ENCODE peak calls at places on chromosomes 4 and X, in ten cellular contexts. O is IMR-90, C is fibroblast of lung, T is heart right ventricle, V is GM23248, H is tibial nerve, G is psoas muscle, F is upper lobe of right lung, W is thoracic aorta, Y is stomach. B is an unnamed sample. For H3K4me1, the result is how much of the 10 kb centered on the place peaks cover.

GRCh38 chr4:14333616-14334015 is 668.7 kb upstream of the CPEB2 start:
- DNase-seq in O (no peak), C (no peak), T (no peak), V (no peak), H (no peak), G (no peak), F (no peak), W (no peak), Y (no peak), B (no peak)

GRCh38 chrX:42544883-42545282 is 233.1 kb downstream of the PPP1R2C start:
- DNase-seq in O (no peak), C (no peak), T (no peak), V (no peak), H (no peak), G (no peak), F (no peak), W (no peak), Y (no peak), B (no peak)

GRCh38 chr4:144174401-144175067 is 34.0 kb upstream of the GYPA start:
- DNase-seq in O (peak), C (peak), T (no peak), V (peak), H (peak), G (no peak), F (no peak), W (no peak), Y (no peak), B (no peak)

GRCh38 chr4:1571986-1572385 is 112.1 kb downstream of the FAM53A start:
- DNase-seq in O (no peak), C (no peak), T (no peak), V (no peak), H (no peak), G (no peak), F (no peak), W (no peak), Y (no peak), B (no peak)

GRCh38 chrX:68942797-68943196 is 114.0 kb downstream of the EFNB1 start:
- DNase-seq in O (no peak), C (no peak), T (no peak), V (no peak), H (no peak), G (no peak), F (no peak), W (no peak), Y (no peak), B (no peak)

GRCh38 chr4:36053931-36054330 is 190.4 kb downstream of the ARAP2 start:
- DNase-seq in O (no peak), C (no peak), T (no peak), V (no peak), H (no peak), G (no peak), F (no peak), W (no peak), Y (no peak), B (no peak)

GRCh38 chr4:25058796-25059195 is 28.1 kb upstream of the LGI2 start:
- DNase-seq in O (no peak), C (no peak), T (no peak), V (no peak), H (no peak), G (no peak), F (no peak), W (no peak), Y (no peak), B (no peak)

GRCh38 chr4:1874207-1874606 is 3.0 kb downstream of the NSD2 start:
- DNase-seq in O (no peak), C (no peak), T (no peak), V (no peak), H (no peak), G (no peak), F (no peak), W (no peak), Y (no peak), B (no peak)

GRCh38 chr4:183017962-183018361 is 81.1 kb upstream of the WWC2 start:
- DNase-seq in O (no peak), C (no peak), T (no peak), V (no peak), H (no peak), G (no peak), F (no peak), W (no peak), Y (no peak), B (no peak)

GRCh38 chr4:86633854-86634253 is 39.7 kb downstream of the PTPN13 start:
- DNase-seq in O (peak), C (peak), T (no peak), V (no peak), H (no peak), G (no peak), F (no peak), W (no peak), Y (no peak), B (no peak)

GRCh38 chr4:180031330-180031729 is 2211.9 kb upstream of the TENM3 start:
- DNase-seq in O (no peak), C (no peak), T (no peak), V (no peak), H (no peak), G (no peak), F (no peak), W (no peak), Y (no peak), B (no peak)

GRCh38 chrX:121579016-121579760 is 531.8 kb downstream of the GLUD2 start:
- DNase-seq in O (no peak), C (no peak), T (peak), V (peak), H (peak), G (no peak), F (no peak), W (no peak), Y (no peak), B (no peak)

GRCh38 chrX:130139474-130140201 is 26.0 kb downstream of the AIFM1 start:
- DNase-seq in O (no peak), C (no peak), T (no peak), V (no peak), H (no peak), G (no peak), F (no peak), W (no peak), Y (no peak), B (no peak)

GRCh38 chr4:42965326-42965725 is 72.8 kb downstream of the GRXCR1 start:
- DNase-seq in O (no peak), C (no peak), T (no peak), V (no peak), H (no peak), G (no peak), F (no peak), W (no peak), Y (no peak), B (no peak)

GRCh38 chr4:142549248-142549647 is 296.9 kb downstream of the INPP4B start:
- DNase-seq in O (no peak), C (no peak), T (no peak), V (no peak), H (no peak), G (no peak), F (no peak), W (no peak), Y (no peak), B (no peak)

GRCh38 chrX:155127465-155127864 is 56.2 kb downstream of the BRCC3 start:
- DNase-seq in O (no peak), C (no peak), T (no peak), V (no peak), H (no peak), G (no peak), F (no peak), W (no peak), Y (no peak), B (no peak)

GRCh38 chr4:126241631-126242030 is 926.9 kb downstream of the FAT4 start:
- DNase-seq in O (no peak), C (no peak), T (no peak), V (no peak), H (no peak), G (no peak), F (no peak), W (no peak), Y (no peak), B (no peak)

GRCh38 chr4:4521069-4521468 is 20.8 kb downstream of the STX18 start:
- DNase-seq in O (no peak), C (no peak), T (no peak), V (no peak), H (no peak), G (no peak), F (no peak), W (no peak), Y (no peak), B (no peak)

GRCh38 chrX:21723814-21724213 is 34.1 kb downstream of the SMPX start:
- DNase-seq in O (no peak), C (no peak), T (no peak), V (no peak), H (no peak), G (no peak), F (no peak), W (no peak), Y (no peak), B (no peak)

GRCh38 chr4:25913056-25913850 is 767 bp upstream of the SMIM20 start:
- DNase-seq in O (peak), C (no peak), T (peak), V (no peak), H (peak), G (peak), F (peak), W (no peak), Y (peak), B (peak)

GRCh38 chrX:72532371-72532770 is 40.3 kb downstream of the HDAC8 start:
- DNase-seq in O (peak), C (no peak), T (no peak), V (peak), H (no peak), G (no peak), F (no peak), W (no peak), Y (no peak), B (no peak)

GRCh38 chr4:138897818-138898226 is 117.8 kb upstream of the NOCT start:
- DNase-seq in O (peak), C (peak), T (no peak), V (peak), H (no peak), G (no peak), F (no peak), W (no peak), Y (no peak), B (no peak)

GRCh38 chrX:44705817-44706551 is 137.8 kb upstream of the DUSP21 start:
- DNase-seq in O (no peak), C (no peak), T (no peak), V (no peak), H (no peak), G (no peak), F (no peak), W (no peak), Y (no peak), B (no peak)

GRCh38 chr4:128600410-128600809 is 209.1 kb upstream of the JADE1 start:
- DNase-seq in O (peak), C (peak), T (no peak), V (no peak), H (peak), G (no peak), F (no peak), W (no peak), Y (peak), B (no peak)

GRCh38 chr4:128865132-128865531 is 55.6 kb downstream of the JADE1 start:
- DNase-seq in O (no peak), C (no peak), T (no peak), V (no peak), H (no peak), G (no peak), F (no peak), W (no peak), Y (no peak), B (no peak)

GRCh38 chrX:150456466-150456865 is 93.3 kb downstream of the MAMLD1 start:
- DNase-seq in O (no peak), C (no peak), T (no peak), V (no peak), H (no peak), G (no peak), F (no peak), W (no peak), Y (no peak), B (no peak)

GRCh38 chr4:92184566-92184965 is 119.2 kb upstream of the GRID2 start:
- DNase-seq in O (peak), C (peak), T (no peak), V (peak), H (no peak), G (no peak), F (no peak), W (no peak), Y (no peak), B (no peak)

GRCh38 chr4:135238940-135239339 is 1037.4 kb upstream of the PABPC4L start:
- DNase-seq in O (no peak), C (no peak), T (no peak), V (no peak), H (no peak), G (no peak), F (no peak), W (no peak), Y (no peak), B (no peak)

GRCh38 chr4:28443786-28444412 is 1583.3 kb downstream of the STIM2 start:
- DNase-seq in O (peak), C (no peak), T (no peak), V (peak), H (no peak), G (no peak), F (no peak), W (no peak), Y (no peak), B (no peak)

GRCh38 chr4:2962099-2962455 is 1.1 kb downstream of the NOP14 start:
- DNase-seq in O (no peak), C (no peak), T (no peak), V (peak), H (no peak), G (no peak), F (no peak), W (no peak), Y (no peak), B (no peak)

GRCh38 chrX:9878141-9878875 is 88.8 kb upstream of the CLDN34 start:
- DNase-seq in O (peak), C (no peak), T (no peak), V (no peak), H (no peak), G (no peak), F (no peak), W (no peak), Y (no peak), B (no peak)

GRCh38 chrX:17563076-17563475 is 174.2 kb upstream of the SCML1 start:
- DNase-seq in O (no peak), C (no peak), T (no peak), V (no peak), H (no peak), G (no peak), F (no peak), W (no peak), Y (no peak), B (no peak)
- H3K4me1 ChIP-seq in O (under half), C (under half), T (under half), V (under half), H (under half), G (under half), F (under half), W (under half), Y (under half), B (under half)

DNA sequence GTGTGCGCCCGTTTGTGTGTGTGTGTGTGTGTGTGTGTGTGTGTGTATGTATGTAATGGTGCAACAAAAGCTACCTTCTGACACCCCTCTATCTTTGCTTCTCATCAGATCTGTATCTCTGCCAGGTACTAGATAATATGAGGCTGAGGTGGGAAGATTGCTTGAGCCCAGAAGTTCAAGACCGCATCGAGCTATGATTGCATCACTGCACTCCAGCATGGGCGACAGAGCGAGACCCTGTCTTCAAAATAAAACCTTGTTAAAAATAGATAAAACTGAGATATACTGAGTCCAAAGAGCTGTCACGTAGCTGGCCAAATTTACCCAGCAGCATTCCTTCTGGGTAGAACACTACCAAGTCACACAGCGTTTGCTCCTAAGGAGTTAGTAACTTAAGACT is 18.4 kb downstream of the NLGN4X start:
- DNase-seq in O (no peak), C (no peak), T (no peak), V (no peak), H (no peak), G (no peak), F (no peak), W (no peak), Y (no peak), B (no peak)
- H3K4me1 ChIP-seq in O (under half), C (under half), T (under half), V (under half), H (under half), G (under half), F (under half), W (under half), Y (under half), B (under half)

GRCh38 chr4:37749398-37749988 is 63.3 kb upstream of the RELL1 start:
- DNase-seq in O (no peak), C (no peak), T (no peak), V (no peak), H (no peak), G (no peak), F (no peak), W (no peak), Y (no peak), B (no peak)
- H3K4me1 ChIP-seq in O (under half), C (under half), T (under half), V (under half), H (under half), G (under half), F (under half), W (under half), Y (under half), B (under half)

DNA sequence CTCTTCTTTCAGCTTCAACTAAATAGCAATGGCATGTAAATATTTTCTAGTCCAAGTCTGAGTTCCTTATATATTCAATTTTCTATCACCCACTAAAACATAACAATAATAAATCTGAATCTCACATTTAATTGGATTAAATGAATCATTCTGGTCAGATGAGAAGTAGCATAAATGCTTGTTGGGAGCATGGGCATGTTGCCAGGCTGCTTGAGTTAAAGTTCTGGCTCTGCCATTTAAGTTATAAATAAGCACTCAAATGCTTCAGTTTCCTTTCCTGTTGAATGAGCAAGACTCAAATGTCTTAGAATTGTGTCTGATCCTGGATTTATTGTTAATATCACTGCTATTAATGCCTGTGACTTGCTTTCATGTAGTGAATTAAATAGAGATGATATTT is 496.3 kb downstream of the STPG2 start:
- DNase-seq in O (no peak), C (peak), T (peak), V (no peak), H (no peak), G (no peak), F (no peak), W (no peak), Y (no peak), B (no peak)
- H3K4me1 ChIP-seq in O (under half), C (under half), T (under half), V (under half), H (under half), G (under half), F (under half), W (under half), Y (under half), B (under half)

GRCh38 chr4:76545161-76545884 is 110.3 kb downstream of the SHROOM3 start:
- DNase-seq in O (peak), C (no peak), T (no peak), V (no peak), H (no peak), G (no peak), F (no peak), W (no peak), Y (no peak), B (no peak)
- H3K4me1 ChIP-seq in O (under half), C (under half), T (under half), V (under half), H (under half), G (under half), F (under half), W (under half), Y (under half), B (under half)